ENCODE peak calls at places on chromosome 14, in seven cellular contexts. C, W, O, Z, S, I and D are unnamed samples.

GRCh38 chr14:24195186-24196070 is at the start of gene TM9SF1:
- DNase-seq in W (peak), C (peak), I (peak), S (peak), Z (peak), O (peak), D (peak)

GRCh38 chr14:98189521-98189920 is 1082.5 kb downstream of the BCL11B start:
- DNase-seq in W (no peak), O (no peak), S (no peak), I (no peak), C (no peak), Z (no peak), D (no peak)

GRCh38 chr14:22391908-22392307 is 197.1 kb downstream of the DAD1 start:
- DNase-seq in I (peak), W (peak), C (peak), S (peak), O (peak), Z (peak), D (peak)

GRCh38 chr14:69495341-69495921 is 10.9 kb downstream of the PLEKHD1 start:
- DNase-seq in O (no peak), W (no peak), Z (no peak), S (no peak), C (no peak), I (no peak), D (no peak)

GRCh38 chr14:104085032-104085888 is at the start of gene ASPG:
- DNase-seq in S (no peak), O (no peak), W (no peak), Z (no peak), C (peak), I (no peak), D (peak)

GRCh38 chr14:80456200-80456599 is 244.9 kb upstream of the DIO2 start:
- DNase-seq in S (no peak), I (no peak), C (no peak), Z (no peak), W (no peak), O (no peak), D (no peak)

GRCh38 chr14:95524706-95525512 is 8.5 kb upstream of the SYNE3 start:
- DNase-seq in Z (peak), C (no peak), W (no peak), O (peak), S (no peak), I (no peak), D (no peak)

GRCh38 chr14:37588667-37588955 is 6.4 kb downstream of the FOXA1 start:
- DNase-seq in I (no peak), S (no peak), Z (no peak), C (no peak), O (no peak), W (no peak), D (no peak)

GRCh38 chr14:28307506-28307905 is 459.1 kb upstream of the FOXG1 start:
- DNase-seq in S (no peak), O (no peak), I (no peak), W (no peak), Z (no peak), C (no peak), D (no peak)

GRCh38 chr14:74580275-74580672 is 31.8 kb downstream of the LTBP2 start:
- DNase-seq in Z (no peak), I (no peak), W (no peak), O (no peak), S (no peak), C (no peak), D (no peak)

GRCh38 chr14:23028800-23029199 is 5.9 kb downstream of the PSMB5 start:
- DNase-seq in S (no peak), W (no peak), C (no peak), O (no peak), Z (no peak), I (no peak), D (no peak)

GRCh38 chr14:40436551-40436950 is 1004.3 kb upstream of the FBXO33 start:
- DNase-seq in C (no peak), Z (no peak), I (no peak), S (no peak), W (no peak), O (no peak), D (no peak)

GRCh38 chr14:104431929-104432541 is 147.5 kb upstream of the C14orf180 start:
- DNase-seq in I (no peak), S (no peak), Z (no peak), W (no peak), O (no peak), C (no peak), D (no peak)

GRCh38 chr14:74572829-74573360 is 39.1 kb downstream of the LTBP2 start:
- DNase-seq in W (no peak), O (no peak), C (no peak), S (no peak), I (no peak), Z (peak), D (no peak)

GRCh38 chr14:101505216-101505970 is 55.9 kb upstream of the DIO3 start:
- DNase-seq in Z (no peak), O (no peak), C (no peak), W (no peak), I (no peak), S (no peak), D (no peak)

GRCh38 chr14:105050551-105050897 is 14.7 kb downstream of the GPR132 start:
- DNase-seq in S (no peak), W (peak), O (no peak), C (no peak), Z (peak), I (no peak), D (no peak)

GRCh38 chr14:90577661-90578282 is 180.9 kb downstream of the CALM1 start:
- DNase-seq in W (no peak), O (no peak), S (no peak), I (no peak), Z (no peak), C (peak), D (no peak)

GRCh38 chr14:63952933-63953437 is 100.2 kb downstream of the SYNE2 start:
- DNase-seq in S (no peak), I (peak), W (no peak), Z (no peak), C (no peak), O (no peak), D (no peak)

GRCh38 chr14:91506226-91506625 is 3.9 kb downstream of the PPP4R3A start:
- DNase-seq in Z (no peak), S (no peak), I (no peak), C (no peak), W (no peak), O (no peak), D (no peak)

GRCh38 chr14:76715102-76715926 is 46.0 kb upstream of the VASH1 start:
- DNase-seq in Z (no peak), O (no peak), C (no peak), S (no peak), W (no peak), I (no peak), D (no peak)

GRCh38 chr14:59997496-59997895 is 77.6 kb downstream of the LRRC9 start:
- DNase-seq in Z (peak), W (no peak), I (no peak), O (no peak), S (no peak), C (no peak), D (no peak)

GRCh38 chr14:22650960-22651521 is 6.9 kb upstream of the OR6J1 start:
- DNase-seq in W (no peak), O (peak), I (no peak), Z (peak), C (no peak), S (no peak), D (no peak)

GRCh38 chr14:68210729-68211299 is 391.2 kb downstream of the RAD51B start:
- DNase-seq in I (peak), W (peak), C (no peak), O (no peak), Z (peak), S (no peak), D (no peak)

GRCh38 chr14:67335781-67336180 is 23.8 kb downstream of the ATP6V1D start:
- DNase-seq in C (no peak), O (peak), W (peak), I (no peak), S (no peak), Z (peak), D (peak)

GRCh38 chr14:64971890-64972785 is at the start of gene RAB15:
- DNase-seq in Z (no peak), W (peak), S (peak), I (no peak), O (peak), C (peak), D (peak)
- TF ChIP-seq CTCF in Z (no peak), W (no peak), S (no peak), I (no peak), O (no peak), C (no peak), D (no peak)

DNA sequence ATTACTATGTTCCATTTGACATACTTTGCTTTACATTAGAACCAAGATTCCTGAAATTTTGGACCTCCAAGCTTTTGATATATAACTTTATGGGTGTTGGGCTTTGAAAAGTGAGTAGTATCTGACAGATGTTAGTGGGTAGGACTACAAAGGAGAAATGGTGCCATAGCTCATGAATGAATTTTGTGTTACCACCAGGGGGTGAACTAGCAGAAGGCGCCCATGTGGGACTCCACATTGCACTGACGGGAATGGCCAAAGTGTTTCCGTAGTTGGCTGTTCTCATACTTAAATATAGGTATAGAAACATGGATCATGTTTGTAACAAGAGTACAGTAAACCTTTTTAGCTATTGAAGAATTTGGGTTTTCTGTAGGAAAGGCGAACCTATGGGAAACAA is 337.5 kb downstream of the FLRT2 start:
- DNase-seq in I (no peak), S (no peak), C (no peak), W (no peak), Z (no peak), O (peak), D (peak)
- TF ChIP-seq CTCF in I (no peak), S (peak), C (no peak), W (no peak), Z (no peak), O (peak), D (peak)

GRCh38 chr14:35819591-35820540 is 6.3 kb upstream of the BRMS1L start:
- DNase-seq in C (no peak), W (no peak), I (no peak), S (no peak), Z (no peak), O (no peak), D (no peak)

GRCh38 chr14:35822501-35822900 is 3.6 kb upstream of the BRMS1L start:
- DNase-seq in O (no peak), C (no peak), W (no peak), I (no peak), Z (no peak), S (no peak), D (no peak)

GRCh38 chr14:35814371-35815005 is 5.4 kb upstream of the RALGAPA1 start:
- DNase-seq in S (peak), I (no peak), C (no peak), W (peak), O (peak), Z (peak), D (peak)

GRCh38 chr14:35821546-35822411 is 4.4 kb upstream of the BRMS1L start:
- DNase-seq in C (no peak), W (peak), Z (peak), O (peak), S (no peak), I (no peak), D (peak)

GRCh38 chr14:35818346-35819115 is 7.6 kb upstream of the BRMS1L start:
- DNase-seq in S (peak), O (peak), I (no peak), Z (peak), W (peak), C (no peak), D (peak)
- TF ChIP-seq CTCF in S (peak), O (peak), I (peak), Z (peak), W (peak), C (peak), D (peak)

GRCh38 chr14:54488646-54489317 is at the start of gene GMFB:
- DNase-seq in O (peak), C (peak), I (peak), S (peak), W (peak), Z (peak), D (peak)
- TF ChIP-seq CTCF in O (no peak), C (peak), I (peak), S (peak), W (no peak), Z (peak), D (peak)

GRCh38 chr14:61188936-61189808 is 92.0 kb downstream of the TMEM30B start:
- DNase-seq in O (peak), W (peak), Z (no peak), C (peak), I (no peak), S (peak), D (peak)
- TF ChIP-seq CTCF in O (no peak), W (peak), Z (no peak), C (peak), I (peak), S (peak), D (no peak)